ENCODE peak calls at places on chromosomes 13 and 19, in eight cellular contexts. U, K, P, X, L, R, A and Z are unnamed samples.
A peak's percentile ranks its signal among the peaks of the same experiment; 100 is the strongest.

GRCh38 chr13:40681341-40682051 is 15.1 kb upstream of the FOXO1 start:
- DNase-seq in A (no peak), L (no peak), X (no peak), K (no peak), P (no peak), U (no peak), R (no peak), Z (no peak)

GRCh38 chr13:31168166-31168565 is 6.5 kb upstream of the HSPH1 start:
- DNase-seq in P (no peak), X (no peak), R (no peak), A (no peak), U (no peak), L (no peak), K (no peak), Z (no peak)

GRCh38 chr19:10878253-10878652 is 6.9 kb downstream of the CARM1 start:
- DNase-seq in X (no peak), P (no peak), R (no peak), A (no peak), U (peak; percentile 35), K (no peak), L (no peak), Z (peak; percentile 64)

GRCh38 chr13:24605923-24606372 is 74.3 kb upstream of the ATP12A start:
- DNase-seq in R (no peak), U (no peak), X (peak; percentile 32), L (no peak), P (peak; percentile 23), A (peak; percentile 52), K (peak; percentile 48), Z (peak; percentile 60)

GRCh38 chr19:54138777-54139256 is 1.3 kb downstream of the CNOT3 start:
- DNase-seq in X (no peak), A (no peak), R (no peak), U (no peak), K (no peak), L (no peak), P (no peak), Z (no peak)

GRCh38 chr19:8821748-8822241 is 10.3 kb downstream of the ZNF558 start:
- DNase-seq in X (no peak), L (no peak), A (no peak), P (no peak), K (no peak), U (no peak), R (no peak), Z (no peak)

GRCh38 chr19:27793128-27793643 is 1419.8 kb downstream of the UQCRFS1 start:
- DNase-seq in P (peak; percentile 41), X (peak; percentile 92), L (peak; percentile 86), A (peak; percentile 85), R (no peak), K (no peak), U (peak; percentile 76), Z (peak; percentile 96)

GRCh38 chr13:83819611-83820010 is 62.7 kb downstream of the SLITRK1 start:
- DNase-seq in R (no peak), L (no peak), P (peak; percentile 16), A (no peak), X (no peak), U (no peak), K (no peak), Z (no peak)

GRCh38 chr19:39544201-39544903 is 4.4 kb upstream of the EID2 start:
- DNase-seq in X (peak; percentile 72), R (no peak), A (no peak), U (no peak), L (no peak), P (no peak), K (no peak), Z (peak; percentile 72)

GRCh38 chr19:35120492-35120891 is 4.9 kb downstream of the FXYD3 start:
- DNase-seq in A (no peak), R (no peak), K (no peak), P (peak; percentile 92), U (no peak), L (no peak), X (peak; percentile 84), Z (peak; percentile 97)

GRCh38 chr19:8695911-8696310 is 2.7 kb downstream of the ACTL9 start:
- DNase-seq in K (no peak), U (no peak), A (no peak), L (no peak), P (no peak), R (no peak), X (no peak), Z (no peak)

GRCh38 chr13:108980237-108980636 is 350.8 kb downstream of the MYO16 start:
- DNase-seq in U (no peak), R (no peak), K (no peak), A (no peak), L (no peak), X (no peak), P (no peak), Z (no peak)

GRCh38 chr13:97221989-97222700 is at the start of gene MBNL2:
- DNase-seq in K (peak; percentile 81), X (peak; percentile 92), R (peak; percentile 71), U (peak; percentile 89), L (peak; percentile 87), A (peak; percentile 96), P (peak; percentile 77), Z (peak; percentile 27)

GRCh38 chr13:31769581-31769980 is 30.3 kb downstream of the RXFP2 start:
- DNase-seq in U (no peak), P (no peak), K (no peak), R (no peak), X (no peak), L (no peak), A (no peak), Z (no peak)

GRCh38 chr19:54136864-54137113 is 773 bp upstream of the CNOT3 start:
- DNase-seq in A (no peak), U (no peak), K (no peak), P (no peak), R (no peak), X (no peak), L (peak; percentile 96), Z (no peak)

GRCh38 chr13:73429691-73430090 is 370.9 kb downstream of the KLF5 start:
- DNase-seq in A (no peak), X (no peak), R (no peak), P (no peak), K (no peak), U (no peak), L (no peak), Z (no peak)

GRCh38 chr19:46840157-46840942 is 10.3 kb downstream of the AP2S1 start:
- DNase-seq in U (peak; percentile 71), A (no peak), K (peak; percentile 44), L (peak; percentile 70), X (peak; percentile 71), R (peak; percentile 5), P (no peak), Z (peak; percentile 68)

GRCh38 chr13:29801737-29802305 is 48.6 kb downstream of the UBL3 start:
- DNase-seq in L (no peak), A (no peak), R (no peak), U (no peak), K (no peak), P (no peak), X (no peak), Z (peak; percentile 76)

GRCh38 chr19:5719274-5719960 is 529 bp downstream of the LONP1 start:
- DNase-seq in U (peak; percentile 38), K (peak; percentile 36), A (no peak), R (no peak), X (peak; percentile 20), P (no peak), L (peak; percentile 45), Z (peak; percentile 36)